ENCODE peak calls at places on chromosomes 3 and 15, in six cellular contexts. O is fibroblast of lung, B is left colon, D is ELF-1, S is non-pigmented ciliary epithelial cell, Y is GM23248. G is an unnamed sample.
A peak's percentile ranks its signal among the peaks of the same experiment; 100 is the strongest.

GRCh38 chr3:13140596-13140995 is 67.4 kb upstream of the IQSEC1 start:
- DNase-seq in O (no peak), S (no peak), Y (no peak), B (no peak), D (no peak), G (no peak)

GRCh38 chr15:65630760-65631159 is 9.0 kb downstream of the SLC24A1 start:
- DNase-seq in S (no peak), B (no peak), Y (no peak), O (no peak), D (no peak), G (no peak)

GRCh38 chr15:75867428-75867827 is 24.2 kb downstream of the UBE2Q2 start:
- DNase-seq in B (no peak), O (no peak), Y (no peak), S (no peak), D (no peak), G (no peak)

GRCh38 chr15:96327155-96327741 is 3.3 kb upstream of the NR2F2 start:
- DNase-seq in O (peak; percentile 92), D (peak; percentile 64), S (peak; percentile 77), B (no peak), Y (peak; percentile 94), G (no peak)

GRCh38 chr3:123027292-123028232 is at the start of gene SEMA5B:
- DNase-seq in Y (peak; percentile 59), B (peak; percentile 28), D (peak; percentile 80), S (no peak), O (peak; percentile 20), G (peak; percentile 29)

GRCh38 chr15:63335543-63336240 is 46.0 kb downstream of the CA12 start:
- DNase-seq in O (no peak), B (no peak), Y (no peak), S (no peak), D (no peak), G (no peak)

GRCh38 chr3:9503283-9503682 is 50.3 kb downstream of the LHFPL4 start:
- DNase-seq in O (peak; percentile 50), B (peak; percentile 77), D (peak; percentile 96), S (peak; percentile 28), Y (peak; percentile 55), G (peak; percentile 81)

GRCh38 chr3:39294446-39295183 is 14.8 kb upstream of the CX3CR1 start:
- DNase-seq in O (no peak), S (no peak), Y (no peak), D (no peak), B (no peak), G (no peak)

GRCh38 chr15:74392402-74392876 is 25.0 kb upstream of the CYP11A1 start:
- DNase-seq in D (no peak), B (no peak), Y (peak; percentile 87), O (peak; percentile 61), S (no peak), G (no peak)

GRCh38 chr3:125594581-125595011 is 701 bp downstream of the OSBPL11 start:
- DNase-seq in Y (peak; percentile 61), S (no peak), D (peak; percentile 54), O (no peak), B (peak; percentile 56), G (no peak)

GRCh38 chr3:157239082-157239704 is 79.2 kb upstream of the CCNL1 start:
- DNase-seq in D (peak; percentile 67), B (peak; percentile 79), S (no peak), Y (peak; percentile 73), O (peak; percentile 54), G (peak; percentile 69)